ENCODE peak calls at places on chromosomes 6 and 20, in nine cellular contexts. N, E, W, Z, U, T, I, S and Y are unnamed samples.

GRCh38 chr6:31586013-31586412 is at the start of gene LST1:
- DNase-seq in N (no peak), E (no peak), W (no peak), Z (no peak), U (no peak), T (no peak), I (no peak), S (no peak), Y (peak; percentile 46)

GRCh38 chr6:126983779-126984178 is 134.7 kb upstream of the RSPO3 start:
- DNase-seq in N (no peak), E (no peak), W (no peak), Z (no peak), U (no peak), T (no peak), I (no peak), S (no peak), Y (no peak)

GRCh38 chr20:51054233-51054632 is 31.3 kb upstream of the KCNG1 start:
- DNase-seq in N (no peak), E (no peak), W (no peak), Z (no peak), U (no peak), T (no peak), I (no peak), S (no peak), Y (no peak)

GRCh38 chr20:39021748-39022147 is 59.6 kb downstream of the DHX35 start:
- DNase-seq in N (no peak), E (no peak), W (no peak), Z (no peak), U (no peak), T (no peak), I (no peak), S (no peak), Y (no peak)

GRCh38 chr6:2764610-2765165 is 505 bp upstream of the WRNIP1 start:
- DNase-seq in N (peak; percentile 75), E (peak; percentile 70), W (peak; percentile 69), Z (no peak), U (peak; percentile 50), T (peak; percentile 61), I (peak; percentile 69), S (peak; percentile 78), Y (peak; percentile 75)

GRCh38 chr20:63748356-63749270 is 9.0 kb downstream of the SLC2A4RG start:
- DNase-seq in N (no peak), E (no peak), W (no peak), Z (no peak), U (no peak), T (no peak), I (no peak), S (no peak), Y (no peak)

GRCh38 chr6:5443491-5443890 is 182.2 kb downstream of the FARS2 start:
- DNase-seq in N (no peak), E (no peak), W (no peak), Z (no peak), U (no peak), T (no peak), I (no peak), S (no peak), Y (no peak)

GRCh38 chr6:163175301-163175700 is 239.2 kb upstream of the QKI start:
- DNase-seq in N (no peak), E (no peak), W (no peak), Z (no peak), U (no peak), T (no peak), I (no peak), S (no peak), Y (no peak)

GRCh38 chr6:112086744-112087135 is 542 bp downstream of the TUBE1 start:
- DNase-seq in N (peak; percentile 72), E (peak; percentile 64), W (peak; percentile 67), Z (no peak), U (peak; percentile 52), T (peak; percentile 24), I (peak; percentile 62), S (no peak), Y (peak; percentile 46)

GRCh38 chr20:54746796-54747195 is 271.4 kb downstream of the DOK5 start:
- DNase-seq in N (no peak), E (no peak), W (no peak), Z (no peak), U (no peak), T (no peak), I (no peak), S (no peak), Y (no peak)

GRCh38 chr6:38212116-38212515 is 392.6 kb downstream of the ZFAND3 start:
- DNase-seq in N (no peak), E (no peak), W (no peak), Z (no peak), U (no peak), T (no peak), I (no peak), S (no peak), Y (no peak)

GRCh38 chr6:2807342-2808090 is 34.1 kb downstream of the SERPINB1 start:
- DNase-seq in N (no peak), E (peak; percentile 59), W (no peak), Z (no peak), U (no peak), T (no peak), I (peak; percentile 53), S (no peak), Y (peak; percentile 61)

DNA sequence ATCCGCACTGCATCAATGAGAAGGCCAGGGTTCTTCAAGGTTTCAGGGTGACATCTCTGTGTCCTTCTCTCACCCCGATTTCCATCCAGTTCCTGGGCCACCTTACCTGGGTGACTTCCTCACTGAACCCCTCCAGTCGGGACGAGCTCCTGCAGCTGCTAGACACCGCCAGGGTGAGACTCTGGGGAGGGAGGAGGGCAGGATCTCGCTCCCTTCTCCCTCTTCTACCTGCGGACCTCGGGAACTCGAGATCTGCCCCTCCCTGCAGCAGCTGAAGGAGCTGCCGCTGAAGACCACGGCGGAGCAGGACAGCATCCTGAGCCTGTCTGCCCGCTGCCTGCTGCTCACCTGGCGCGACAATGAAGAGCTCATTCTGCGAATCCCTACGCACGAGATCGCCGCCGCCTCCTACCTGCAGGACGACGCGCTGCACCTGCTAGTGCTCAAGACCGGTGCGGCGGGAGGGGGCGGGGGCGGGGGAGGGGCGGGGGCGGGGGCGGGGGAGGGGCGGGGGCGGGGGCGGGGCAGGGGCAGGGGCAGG is 7.5 kb downstream of the CCM2L start:
- DNase-seq in N (no peak), E (no peak), W (no peak), Z (no peak), U (peak; percentile 69), T (peak; percentile 85), I (no peak), S (no peak), Y (no peak)
- TF ChIP-seq CTCF in N (no peak), E (no peak), W (no peak), Z (no peak), U (peak; percentile 73), T (peak; percentile 34), I (no peak), S (no peak), Y (no peak)

GRCh38 chr6:143745160-143746133 is 67.7 kb downstream of the PHACTR2 start:
- DNase-seq in N (peak; percentile 84), E (peak; percentile 76), W (peak; percentile 57), Z (no peak), U (peak; percentile 100), T (no peak), I (peak; percentile 67), S (peak; percentile 67), Y (peak; percentile 73)
- H3K4me3 ChIP-seq in N (peak overlapping the region; percentile 14), E (peak overlapping the region; percentile 12), W (no peak overlapping the region), Z (peak overlapping the region; percentile 37), U (peak overlapping the region; percentile 57), T (no peak overlapping the region), I (peak overlapping the region; percentile 22), S (peak overlapping the region; percentile 2), Y (no peak overlapping the region)

GRCh38 chr6:168538892-168539811 is 98.2 kb downstream of the SMOC2 start:
- DNase-seq in N (no peak), E (no peak), W (no peak), Z (no peak), U (no peak), T (no peak), I (no peak), S (no peak), Y (no peak)
- TF ChIP-seq CTCF in N (no peak), E (no peak), W (no peak), Z (no peak), U (no peak), T (no peak), I (no peak), S (no peak), Y (no peak)

DNA sequence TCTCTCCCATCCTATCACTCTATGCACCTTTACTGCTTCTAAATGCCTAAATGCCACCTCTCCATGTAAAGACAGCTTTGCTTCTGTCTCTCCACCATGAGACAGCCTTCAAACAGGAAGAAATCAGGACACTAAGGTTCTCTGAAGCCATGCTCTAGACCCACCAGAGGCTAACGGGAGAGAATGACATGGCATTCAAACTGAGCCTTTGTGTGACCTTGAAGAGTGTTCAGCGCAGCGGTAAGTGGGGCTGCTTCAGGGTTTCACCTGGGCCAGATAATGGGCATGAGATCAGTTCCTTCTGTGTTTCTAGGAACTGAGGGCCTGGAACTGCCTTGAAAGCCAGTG is 20.1 kb downstream of the FAM50B start:
- DNase-seq in N (no peak), E (no peak), W (no peak), Z (no peak), U (peak; percentile 21), T (no peak), I (no peak), S (no peak), Y (no peak)
- H3K4me3 ChIP-seq in N (no peak overlapping the region), E (no peak overlapping the region), W (no peak overlapping the region), Z (no peak overlapping the region), U (peak overlapping the region; percentile 11), T (no peak overlapping the region), I (no peak overlapping the region), S (no peak overlapping the region), Y (no peak overlapping the region)

GRCh38 chr20:59802471-59803221 is 130.8 kb downstream of the SYCP2 start:
- DNase-seq in N (no peak), E (no peak), W (no peak), Z (no peak), U (no peak), T (no peak), I (no peak), S (no peak), Y (no peak)
- TF ChIP-seq CTCF in N (no peak), E (no peak), W (no peak), Z (no peak), U (no peak), T (no peak), I (no peak), S (no peak), Y (no peak)

GRCh38 chr6:30162265-30163089 is 869 bp upstream of the TRIM15 start:
- DNase-seq in N (no peak), E (no peak), W (no peak), Z (no peak), U (no peak), T (no peak), I (no peak), S (no peak), Y (no peak)
- H3K4me3 ChIP-seq in N (no peak overlapping the region), E (no peak overlapping the region), W (no peak overlapping the region), Z (no peak overlapping the region), U (peak overlapping the region; percentile 95), T (no peak overlapping the region), I (no peak overlapping the region), S (no peak overlapping the region), Y (no peak overlapping the region)

DNA sequence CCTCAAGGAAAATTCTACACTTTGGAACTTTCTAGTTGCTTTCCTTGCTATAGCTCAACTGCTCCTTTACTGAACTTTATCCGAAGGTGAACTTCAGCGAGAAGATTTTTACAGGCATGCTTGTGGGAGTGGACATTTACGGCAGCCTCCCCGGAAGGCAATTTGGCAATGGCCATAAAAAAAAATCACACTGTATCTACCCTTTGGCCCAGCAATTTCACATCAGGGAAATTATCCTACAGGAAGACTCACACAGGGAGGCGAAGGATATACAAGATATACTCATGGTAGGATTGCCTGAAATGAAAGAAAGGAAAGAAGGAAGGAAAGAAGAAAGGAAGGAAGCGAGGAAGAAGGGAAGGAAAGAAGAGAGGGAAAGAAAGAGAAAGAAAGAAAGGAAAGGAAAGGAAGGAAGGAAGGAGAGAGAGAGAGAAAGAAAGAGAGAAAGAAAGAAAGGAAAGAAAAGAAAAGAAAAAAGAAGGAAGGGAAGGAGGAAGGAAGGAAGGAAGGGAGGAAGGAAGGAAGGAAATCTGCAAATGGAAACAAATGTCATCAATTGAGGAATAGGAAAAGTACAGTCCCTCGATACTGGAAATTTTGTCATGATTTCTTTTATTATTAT is 25.7 kb downstream of the OVOL2 start:
- DNase-seq in N (no peak), E (no peak), W (no peak), Z (no peak), U (no peak), T (no peak), I (no peak), S (no peak), Y (no peak)
- TF ChIP-seq CTCF in N (no peak), E (no peak), W (no peak), Z (no peak), U (no peak), T (no peak), I (no peak), S (no peak), Y (no peak)